ENCODE peak calls at places on chromosomes 16 and 17, in five cellular contexts. I is K562, Y is cardiac muscle cell, B is foreskin fibroblast, O is AG04449. F is an unnamed sample.

GRCh38 chr16:14341324-14342225 is 270.5 kb downstream of the MRTFB start:
- DNase-seq in Y (no peak), O (no peak), I (no peak), B (no peak), F (no peak)

GRCh38 chr17:222172-222571 is 40.7 kb upstream of the DOC2B start:
- DNase-seq in B (no peak), Y (peak), O (no peak), I (no peak), F (peak)

GRCh38 chr17:73145641-73146040 is 19.2 kb upstream of the SSTR2 start:
- DNase-seq in Y (no peak), I (no peak), B (no peak), O (no peak), F (no peak)

GRCh38 chr16:85306071-85306792 is 194.0 kb upstream of the CIBAR2 start:
- DNase-seq in I (peak), Y (peak), B (peak), O (no peak), F (peak)

GRCh38 chr16:88719267-88719932 is 13.1 kb downstream of the CTU2 start:
- DNase-seq in B (no peak), I (no peak), O (no peak), Y (no peak), F (no peak)

GRCh38 chr17:82520041-82520910 is 744 bp downstream of the FOXK2 start:
- DNase-seq in Y (peak), B (no peak), O (no peak), I (no peak), F (peak)

GRCh38 chr16:31071861-31072260 is 2.2 kb downstream of the ZNF668 start:
- DNase-seq in Y (peak), I (peak), O (no peak), B (peak), F (no peak)

GRCh38 chr16:81035975-81036750 is 521 bp downstream of the ATMIN start:
- DNase-seq in I (peak), O (no peak), Y (peak), B (peak), F (peak)

GRCh38 chr16:24850289-24850931 is 4.6 kb downstream of the SLC5A11 start:
- DNase-seq in O (no peak), B (peak), I (no peak), Y (peak), F (no peak)

GRCh38 chr16:24718967-24719521 is 10.4 kb upstream of the TNRC6A start:
- DNase-seq in Y (no peak), B (no peak), I (no peak), O (no peak), F (no peak)

GRCh38 chr16:82111944-82112343 is 58.1 kb downstream of the MPHOSPH6 start:
- DNase-seq in Y (no peak), O (no peak), I (no peak), B (no peak), F (no peak)

GRCh38 chr17:4162775-4163498 is 19.9 kb downstream of the CYB5D2 start:
- DNase-seq in I (no peak), O (no peak), B (no peak), Y (peak), F (peak)

GRCh38 chr17:59561042-59561441 is 4.4 kb upstream of the DHX40 start:
- DNase-seq in Y (peak), I (peak), O (no peak), B (peak), F (peak)

GRCh38 chr17:78672880-78673371 is 95.7 kb upstream of the DNAH17 start:
- DNase-seq in Y (peak), O (no peak), B (no peak), I (no peak), F (no peak)

GRCh38 chr16:3121843-3122467 is 9.6 kb downstream of the ZNF205 start:
- DNase-seq in O (no peak), Y (peak), B (no peak), I (no peak), F (no peak)

GRCh38 chr16:84115919-84116719 is 623 bp downstream of the MBTPS1 start:
- DNase-seq in B (no peak), Y (peak), I (peak), O (no peak), F (no peak)

GRCh38 chr17:2694381-2695242 is 17.0 kb downstream of the CLUH start:
- DNase-seq in Y (no peak), B (no peak), I (no peak), O (no peak), F (no peak)

GRCh38 chr16:49277386-49277742 is 4.3 kb downstream of the CBLN1 start:
- DNase-seq in I (no peak), B (no peak), Y (no peak), O (no peak), F (no peak)

GRCh38 chr17:45309400-45309799 is 7.4 kb downstream of the MAP3K14 start:
- DNase-seq in I (no peak), O (no peak), B (no peak), Y (no peak), F (no peak)

GRCh38 chr16:30998852-30999761 is 11.3 kb downstream of the STX1B start:
- DNase-seq in O (no peak), Y (no peak), I (no peak), B (no peak), F (no peak)

GRCh38 chr16:89922884-89923639 is at the start of gene TUBB3:
- DNase-seq in B (peak), I (peak), O (no peak), Y (peak), F (peak)

GRCh38 chr17:78725448-78726021 is 56.5 kb downstream of the CYTH1 start:
- DNase-seq in B (no peak), O (no peak), I (no peak), Y (no peak), F (no peak)

GRCh38 chr17:49913226-49914095 is 55.5 kb upstream of the DLX4 start:
- DNase-seq in I (peak), O (no peak), B (peak), Y (peak), F (no peak)

GRCh38 chr16:72530434-72530833 is 358.5 kb upstream of the PMFBP1 start:
- DNase-seq in B (no peak), I (no peak), Y (peak), O (no peak), F (no peak)

GRCh38 chr17:4679652-4680051 is 24.3 kb downstream of the PELP1 start:
- DNase-seq in O (no peak), I (no peak), Y (peak), B (peak), F (no peak)

GRCh38 chr17:67801626-67802175 is 23.6 kb upstream of the BPTF start:
- DNase-seq in I (peak), Y (no peak), B (no peak), O (no peak), F (peak)

GRCh38 chr17:53655591-53655990 is 167.1 kb upstream of the KIF2B start:
- DNase-seq in B (no peak), O (no peak), I (no peak), Y (no peak), F (no peak)

GRCh38 chr16:81385031-81385756 is 59.4 kb upstream of the CMIP start:
- DNase-seq in B (no peak), Y (no peak), O (no peak), I (no peak), F (no peak)

GRCh38 chr17:2905269-2905668 is 109.0 kb downstream of the RAP1GAP2 start:
- DNase-seq in O (no peak), I (no peak), Y (no peak), B (no peak), F (no peak)

GRCh38 chr17:59874366-59874765 is 18.4 kb downstream of the TUBD1 start:
- DNase-seq in Y (no peak), O (no peak), I (no peak), B (no peak), F (no peak)

GRCh38 chr16:3007957-3008748 is 4.6 kb upstream of the CLDN9 start:
- DNase-seq in B (no peak), Y (no peak), O (no peak), I (peak), F (no peak)

GRCh38 chr16:53511084-53511402 is 8.0 kb upstream of the AKTIP start:
- DNase-seq in O (no peak), Y (no peak), B (no peak), I (no peak), F (no peak)

DNA sequence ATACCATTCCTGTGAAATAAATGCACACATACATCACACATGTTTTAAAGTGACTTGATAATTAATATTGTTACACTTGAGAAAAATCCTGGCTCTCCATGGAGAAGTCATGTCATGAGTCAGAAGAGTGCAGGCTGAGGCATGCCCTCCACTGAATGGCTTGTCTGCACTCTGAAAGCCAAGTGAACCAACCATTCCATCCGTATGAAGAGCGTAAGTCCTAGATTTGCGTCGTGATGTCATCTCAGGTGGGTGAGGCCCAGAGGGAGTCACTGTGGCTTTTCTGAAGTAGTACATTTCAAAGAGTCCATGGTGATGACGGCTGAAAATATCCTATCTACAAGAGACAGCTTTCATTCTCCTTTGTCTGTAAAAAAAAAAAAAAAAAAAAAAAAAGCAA is 83.5 kb upstream of the IRX5 start:
- DNase-seq in Y (no peak), O (no peak), I (no peak), B (no peak), F (no peak)
- TF ChIP-seq CTCF in Y (no peak), O (no peak), I (no peak), B (no peak), F (no peak)

GRCh38 chr17:81426676-81427445 is 31.6 kb downstream of the BAHCC1 start:
- DNase-seq in Y (no peak), B (no peak), I (no peak), O (no peak), F (no peak)
- H3K4me3 ChIP-seq in Y (no peak), B (no peak), I (no peak), O (no peak), F (no peak)

DNA sequence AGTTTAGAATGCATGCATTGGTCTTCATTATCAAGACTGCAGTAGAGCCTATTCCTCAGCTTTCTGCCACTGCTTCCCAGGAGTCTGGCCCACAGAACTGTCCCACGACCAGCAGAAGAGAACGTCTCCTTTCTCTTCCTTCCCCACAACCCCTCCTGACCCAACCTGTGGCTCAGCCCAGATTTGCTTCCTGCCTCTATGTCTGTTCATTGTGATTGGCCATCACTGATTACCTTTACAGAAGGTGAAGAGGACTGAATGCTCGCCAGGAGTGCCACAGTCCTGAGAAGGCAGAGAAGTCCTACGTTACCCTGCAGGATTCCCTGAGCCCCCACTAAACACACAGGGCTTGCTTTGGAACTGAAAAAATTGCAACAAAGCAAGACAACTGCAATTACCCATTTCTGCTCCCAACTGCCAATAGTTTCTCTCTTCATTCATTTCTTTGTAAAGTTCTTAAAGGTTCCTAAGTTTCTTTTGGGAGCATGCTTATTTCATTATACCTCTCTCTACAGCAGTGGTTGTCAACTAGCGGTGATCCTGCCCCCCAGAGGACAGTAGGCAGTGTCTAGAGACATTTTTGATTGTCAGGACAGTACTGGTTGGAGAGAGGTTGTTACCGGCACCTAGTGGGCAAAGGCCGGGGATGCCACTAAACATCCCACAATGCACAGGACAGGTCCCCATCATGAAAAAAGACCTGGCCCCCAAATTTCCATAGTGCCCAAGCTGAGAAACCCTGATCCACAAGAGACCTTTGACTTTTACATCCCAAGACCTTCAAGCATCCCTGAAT is 4.5 kb upstream of the NAT9 start:
- DNase-seq in O (no peak), Y (no peak), I (peak), B (no peak), F (peak)
- TF ChIP-seq CTCF in O (peak), Y (peak), I (peak), B (no peak), F (peak)

DNA sequence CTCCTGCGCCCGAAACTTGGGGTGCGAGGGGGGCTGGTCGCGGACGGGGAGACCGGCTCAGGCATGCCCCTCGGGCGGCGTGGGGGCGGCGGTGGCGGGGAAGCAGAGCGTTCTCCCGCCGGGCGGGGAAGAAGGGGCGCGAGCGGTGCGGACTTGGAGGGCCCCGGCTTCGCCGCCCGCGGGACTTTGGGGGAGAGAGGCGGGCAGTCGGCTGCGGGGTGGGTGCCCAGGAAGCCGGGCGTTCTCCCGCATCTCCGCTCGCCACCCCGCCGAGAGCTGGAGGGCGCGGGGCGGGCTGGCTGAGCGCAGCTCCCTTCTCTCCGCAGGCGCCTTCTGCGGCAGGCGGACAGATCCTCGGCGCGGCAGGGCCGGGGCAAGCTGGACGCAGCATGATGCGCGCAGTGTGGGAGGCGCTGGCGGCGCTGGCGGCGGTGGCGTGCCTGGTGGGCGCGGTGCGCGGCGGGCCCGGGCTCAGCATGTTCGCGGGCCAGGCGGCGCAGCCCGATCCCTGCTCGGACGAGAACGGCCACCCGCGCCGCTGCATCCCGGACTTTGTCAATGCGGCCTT is 759 bp downstream of the NTN1 start:
- DNase-seq in Y (peak), I (no peak), B (no peak), O (no peak), F (peak)
- H3K4me3 ChIP-seq in Y (peak), I (no peak), B (peak), O (peak), F (peak)

DNA sequence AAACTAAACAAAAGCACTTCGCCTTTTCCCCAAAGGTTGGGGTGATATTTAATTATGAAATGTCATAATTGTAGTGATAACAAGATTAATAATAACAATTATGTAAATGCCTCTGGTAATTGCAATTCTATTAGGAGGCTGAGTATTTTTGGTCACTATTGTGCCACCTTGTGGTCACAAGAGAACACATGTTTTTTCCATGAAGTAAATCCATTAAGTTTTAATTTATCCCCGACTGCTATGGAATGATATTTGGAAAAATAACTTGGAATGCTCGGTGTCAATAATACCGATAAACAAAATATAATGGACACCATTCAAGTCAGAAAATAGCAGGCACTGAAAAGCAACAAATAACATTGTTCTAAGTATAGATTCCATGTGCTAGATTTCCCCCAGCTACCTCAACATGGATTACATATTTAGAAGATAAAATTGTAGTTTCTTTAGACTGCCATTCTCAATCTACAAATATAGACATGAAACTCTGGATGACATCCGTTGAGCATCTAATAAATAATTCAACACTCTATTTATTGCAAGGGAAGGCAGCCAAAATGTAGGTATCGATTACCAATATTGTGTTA is 25.0 kb upstream of the KCNJ2 start:
- DNase-seq in B (no peak), O (no peak), Y (peak), I (no peak), F (no peak)
- TF ChIP-seq CTCF in B (peak), O (peak), Y (peak), I (peak), F (peak)

DNA sequence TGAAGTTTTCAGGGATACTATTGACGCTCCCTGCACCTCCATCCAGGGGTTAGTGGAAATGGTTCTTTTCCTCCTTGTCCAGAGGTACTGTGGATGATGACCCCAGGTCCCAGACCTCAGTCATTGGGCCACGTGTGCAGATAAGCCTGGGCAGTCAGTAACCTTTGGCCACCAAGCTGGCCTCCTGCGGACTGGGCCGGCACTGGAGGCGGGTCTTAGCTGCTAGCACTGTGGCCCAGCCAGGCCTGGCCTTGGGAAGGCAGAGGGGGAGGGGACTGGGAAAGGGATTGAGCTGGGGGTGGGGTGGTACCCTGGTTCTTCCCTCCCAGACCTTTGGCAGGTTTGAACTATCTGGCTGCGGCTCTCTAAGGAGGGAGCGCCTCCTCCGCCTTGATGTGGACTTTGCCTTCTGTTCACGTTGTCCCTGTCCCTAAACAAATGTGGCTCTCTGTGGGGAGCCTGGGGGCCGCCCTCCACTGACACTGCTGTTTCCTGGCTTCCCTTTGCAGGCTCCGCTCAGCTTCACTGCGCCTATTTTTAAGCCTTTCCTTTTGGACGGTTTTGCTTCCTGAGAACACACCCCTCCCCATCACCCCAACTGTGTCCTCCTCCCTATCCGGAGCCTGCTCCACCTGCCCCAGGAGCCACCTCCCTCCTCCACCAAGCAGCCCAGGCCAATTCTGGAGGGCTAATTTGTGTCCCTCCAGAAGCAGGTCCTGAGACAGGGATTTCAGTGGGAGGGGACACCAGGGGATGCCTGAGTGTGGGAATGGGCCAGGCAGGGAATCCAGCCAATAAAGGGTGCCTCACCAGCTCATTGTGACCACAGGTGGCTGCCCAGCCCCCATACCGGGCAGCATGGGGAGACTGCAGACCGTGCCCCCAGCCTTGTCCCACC is 251.9 kb downstream of the SEC14L1 start:
- DNase-seq in I (peak), B (peak), O (no peak), Y (no peak), F (peak)
- H3K4me3 ChIP-seq in I (no peak), B (no peak), O (no peak), Y (no peak), F (no peak)

GRCh38 chr17:80678621-80679020 is 134.0 kb downstream of the RPTOR start:
- DNase-seq in B (peak), I (peak), O (peak), Y (peak), F (peak)
- TF ChIP-seq CTCF in B (no peak), I (peak), O (no peak), Y (no peak), F (peak)

DNA sequence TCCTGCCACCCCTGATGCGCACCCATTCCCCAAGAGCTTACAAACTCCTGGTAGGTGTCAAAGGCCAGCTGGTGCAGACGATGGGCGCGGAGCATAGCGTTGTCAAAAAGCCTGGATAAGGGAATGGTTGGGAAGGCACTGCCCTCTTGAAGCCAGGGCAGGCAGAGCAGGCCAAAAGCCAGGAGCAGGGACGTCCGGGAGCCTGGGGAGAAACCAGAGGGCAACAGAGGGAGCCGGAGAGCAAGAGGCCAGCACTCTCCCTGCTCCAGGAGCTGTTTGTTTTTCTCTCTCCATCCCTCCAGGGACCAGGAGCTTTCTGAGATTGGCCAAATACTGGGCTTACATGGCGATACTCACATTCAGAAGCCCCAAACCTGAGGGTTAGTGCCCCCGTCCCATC is 334 bp downstream of the GH1 start:
- DNase-seq in O (no peak), Y (peak), B (no peak), I (no peak), F (no peak)
- H3K4me3 ChIP-seq in O (no peak), Y (no peak), B (no peak), I (no peak), F (no peak)